ENCODE peak calls at places on chromosomes 2 and 18, in four cellular contexts. T is SK-MEL-5; N is HT-29; R is CD8-positive, alpha-beta memory T cell. X is an unnamed sample.

GRCh38 chr2:149313512-149313972 is 16.8 kb upstream of the LYPD6 start:
- DNase-seq in T (peak; percentile 64), N (peak; percentile 69), R (no peak), X (no peak)

GRCh38 chr2:237431372-237431771 is 17.4 kb upstream of the COL6A3 start:
- DNase-seq in T (peak; percentile 34), N (no peak), R (no peak), X (no peak)

GRCh38 chr2:10448646-10449480 is 736 bp upstream of the ODC1 start:
- DNase-seq in T (no peak), N (peak; percentile 92), R (peak; percentile 97), X (peak; percentile 89)

GRCh38 chr2:10350666-10351215 is 48.0 kb downstream of the HPCAL1 start:
- DNase-seq in T (no peak), N (no peak), R (no peak), X (no peak)

GRCh38 chr2:238942080-238942761 is 94.3 kb downstream of the TWIST2 start:
- DNase-seq in T (no peak), N (no peak), R (no peak), X (no peak)

GRCh38 chr2:235521844-235522243 is 28.0 kb downstream of the AGAP1 start:
- DNase-seq in T (no peak), N (no peak), R (no peak), X (no peak)

GRCh38 chr2:152550386-152550785 is 166.9 kb downstream of the PRPF40A start:
- DNase-seq in T (no peak), N (no peak), R (no peak), X (no peak)

GRCh38 chr18:66916834-66917233 is 312.9 kb upstream of the CDH19 start:
- DNase-seq in T (no peak), N (no peak), R (no peak), X (no peak)

GRCh38 chr2:60459896-60460295 is 93.6 kb downstream of the BCL11A start:
- DNase-seq in T (no peak), N (no peak), R (no peak), X (no peak)

GRCh38 chr18:26771524-26771923 is 94.0 kb downstream of the AQP4 start:
- DNase-seq in T (peak; percentile 66), N (no peak), R (no peak), X (no peak)

GRCh38 chr2:199488772-199489400 is 31.1 kb upstream of the SATB2 start:
- DNase-seq in T (peak; percentile 80), N (peak; percentile 66), R (no peak), X (peak; percentile 31)

GRCh38 chr2:238061310-238062202 is 755 bp downstream of the SCLY start:
- DNase-seq in T (peak; percentile 53), N (peak; percentile 63), R (no peak), X (peak; percentile 15)

GRCh38 chr2:170816499-170817246 is at the start of gene GAD1:
- DNase-seq in T (peak; percentile 85), N (peak; percentile 89), R (peak; percentile 61), X (no peak)

GRCh38 chr2:233822781-233823730 is 31.3 kb downstream of the HJURP start:
- DNase-seq in T (no peak), N (no peak), R (peak; percentile 37), X (no peak)

GRCh38 chr2:201972621-201973255 is 60.9 kb upstream of the FZD7 start:
- DNase-seq in T (no peak), N (no peak), R (no peak), X (no peak)

GRCh38 chr2:9191044-9191481 is 15.5 kb upstream of the ASAP2 start:
- DNase-seq in T (peak; percentile 98), N (peak; percentile 69), R (no peak), X (no peak)

GRCh38 chr2:162242586-162243304 is 500 bp downstream of the FAP start:
- DNase-seq in T (no peak), N (no peak), R (no peak), X (no peak)

GRCh38 chr2:24842081-24843050 is 49.1 kb downstream of the CENPO start:
- DNase-seq in T (no peak), N (no peak), R (no peak), X (no peak)

GRCh38 chr18:68417826-68418225 is 297.1 kb downstream of the TMX3 start:
- DNase-seq in T (no peak), N (no peak), R (no peak), X (no peak)

GRCh38 chr2:200403794-200404193 is 97.3 kb downstream of the SPATS2L start:
- DNase-seq in T (no peak), N (no peak), R (no peak), X (no peak)

GRCh38 chr2:199955007-199955338 is 318 bp downstream of the TYW5 start:
- DNase-seq in T (peak; percentile 58), N (no peak), R (no peak), X (no peak)

X was measured in T-helper 9 cell.